ENCODE peak calls at places on chromosomes 11 and 22, in five cellular contexts. Y is K562, H is A549, O is SK-N-SH, N is GM12878. P is an unnamed sample.

GRCh38 chr11:57432714-57433163 is 5.8 kb upstream of the SLC43A3 start:
- DNase-seq in Y (peak; percentile 74), H (no peak), O (no peak), N (no peak), P (peak; percentile 93)

GRCh38 chr11:115409691-115410220 is 94.5 kb downstream of the CADM1 start:
- DNase-seq in Y (no peak), H (no peak), O (peak; percentile 69), N (no peak), P (peak; percentile 48)

GRCh38 chr22:38788417-38788816 is 5.5 kb downstream of the DNAL4 start:
- DNase-seq in Y (no peak), H (no peak), O (peak; percentile 59), N (no peak), P (peak; percentile 96)

GRCh38 chr11:113615773-113616172 is 90.3 kb downstream of the TMPRSS5 start:
- DNase-seq in Y (no peak), H (no peak), O (no peak), N (no peak), P (peak; percentile 43)

GRCh38 chr11:60973699-60974098 is 2.2 kb downstream of the CD6 start:
- DNase-seq in Y (no peak), H (no peak), O (no peak), N (no peak), P (no peak)

GRCh38 chr11:128246364-128247234 is 340.8 kb downstream of the ETS1 start:
- DNase-seq in Y (no peak), H (no peak), O (peak; percentile 65), N (no peak), P (peak; percentile 12)

GRCh38 chr11:125128450-125128849 is 17.0 kb upstream of the TMEM218 start:
- DNase-seq in Y (no peak), H (no peak), O (no peak), N (no peak), P (peak; percentile 93)

GRCh38 chr11:5809122-5809519 is 397 bp downstream of the OR52N2 start:
- DNase-seq in Y (no peak), H (no peak), O (no peak), N (no peak), P (no peak)

GRCh38 chr11:15969701-15970329 is 386.5 kb downstream of the SOX6 start:
- DNase-seq in Y (no peak), H (no peak), O (no peak), N (peak; percentile 35), P (peak; percentile 91)

GRCh38 chr11:2299773-2300172 is 1.9 kb downstream of the C11orf21 start:
- DNase-seq in Y (no peak), H (no peak), O (no peak), N (no peak), P (no peak)

GRCh38 chr11:59012106-59012941 is 73.0 kb downstream of the GLYATL1 start:
- DNase-seq in Y (no peak), H (no peak), O (no peak), N (no peak), P (no peak)

GRCh38 chr11:115699326-115699725 is 195.1 kb upstream of the CADM1 start:
- DNase-seq in Y (no peak), H (no peak), O (no peak), N (no peak), P (no peak)

GRCh38 chr22:36384766-36385400 is 2.9 kb downstream of the MYH9 start:
- DNase-seq in Y (no peak), H (no peak), O (peak; percentile 61), N (no peak), P (no peak)

GRCh38 chr22:30265851-30266444 is 703 bp downstream of the OSM start:
- DNase-seq in Y (peak; percentile 49), H (no peak), O (no peak), N (no peak), P (no peak)

GRCh38 chr22:40178417-40179409 is 988 bp downstream of the TNRC6B start:
- DNase-seq in Y (no peak), H (no peak), O (peak; percentile 16), N (no peak), P (peak; percentile 57)

GRCh38 chr11:47342854-47343253 is 9.6 kb downstream of the MYBPC3 start:
- DNase-seq in Y (no peak), H (no peak), O (no peak), N (no peak), P (no peak)

GRCh38 chr22:32607086-32607485 is 132.5 kb downstream of the FBXO7 start:
- DNase-seq in Y (no peak), H (no peak), O (no peak), N (no peak), P (no peak)

GRCh38 chr11:99015634-99016454 is 4.9 kb upstream of the CNTN5 start:
- DNase-seq in Y (peak; percentile 44), H (peak; percentile 1), O (peak; percentile 48), N (peak; percentile 19), P (peak; percentile 51)

GRCh38 chr11:3674189-3674588 is 3.0 kb upstream of the CHRNA10 start:
- DNase-seq in Y (peak; percentile 5), H (no peak), O (no peak), N (no peak), P (peak; percentile 88)

GRCh38 chr22:49519117-49519737 is 308.4 kb downstream of the BRD1 start:
- DNase-seq in Y (no peak), H (no peak), O (no peak), N (no peak), P (no peak)

GRCh38 chr11:74450318-74450717 is 17.0 kb downstream of the KCNE3 start:
- DNase-seq in Y (no peak), H (no peak), O (no peak), N (no peak), P (no peak)

GRCh38 chr11:11389238-11389637 is 36.2 kb upstream of the CSNK2A3 start:
- DNase-seq in Y (no peak), H (no peak), O (no peak), N (no peak), P (no peak)

GRCh38 chr22:43014062-43014875 is 680 bp downstream of the PACSIN2 start:
- DNase-seq in Y (peak; percentile 30), H (no peak), O (peak; percentile 54), N (no peak), P (no peak)

GRCh38 chr11:113519989-113520613 is 44.9 kb upstream of the DRD2 start:
- DNase-seq in Y (no peak), H (no peak), O (no peak), N (no peak), P (no peak)

GRCh38 chr11:116175707-116176106 is 597.1 kb downstream of the BUD13 start:
- DNase-seq in Y (no peak), H (no peak), O (no peak), N (no peak), P (no peak)

GRCh38 chr11:102517670-102518069 is 12.9 kb downstream of the MMP7 start:
- DNase-seq in Y (no peak), H (no peak), O (no peak), N (no peak), P (no peak)

GRCh38 chr11:70873736-70874412 is 378.5 kb downstream of the SHANK2 start:
- DNase-seq in Y (no peak), H (no peak), O (no peak), N (no peak), P (no peak)

GRCh38 chr11:70868341-70868885 is 384.0 kb downstream of the SHANK2 start:
- DNase-seq in Y (no peak), H (no peak), O (no peak), N (no peak), P (no peak)

GRCh38 chr11:70872950-70873735 is 379.2 kb downstream of the SHANK2 start:
- DNase-seq in Y (no peak), H (no peak), O (no peak), N (no peak), P (no peak)

GRCh38 chr11:70872299-70872698 is 380.1 kb downstream of the SHANK2 start:
- DNase-seq in Y (no peak), H (no peak), O (no peak), N (no peak), P (no peak)

DNA sequence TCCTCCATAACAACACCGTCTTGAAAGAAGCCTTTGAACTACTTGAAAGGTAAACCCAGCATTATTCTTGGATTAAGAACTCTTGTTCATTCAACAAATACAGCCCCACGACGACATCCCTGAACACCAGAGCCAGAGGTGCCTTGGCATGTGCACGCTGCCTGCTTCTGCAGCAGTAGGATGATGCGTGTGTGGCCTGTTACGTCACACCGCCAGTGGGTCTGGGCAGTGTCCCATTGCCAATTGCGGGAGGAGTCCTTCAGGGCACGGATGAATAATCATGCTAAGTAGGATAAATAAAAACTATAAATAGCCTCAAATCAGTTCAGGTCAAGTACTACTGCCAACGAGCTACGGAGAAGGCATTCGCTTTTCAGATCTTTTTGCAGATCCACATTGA is 380.5 kb downstream of the SHANK2 start:
- DNase-seq in Y (no peak), H (no peak), O (no peak), N (no peak), P (peak; percentile 30)
- TF ChIP-seq RCOR1 in Y (no peak), H (no peak), O (no peak), N (no peak), P (no peak)

GRCh38 chr11:94775576-94776327 is 7.6 kb downstream of the AMOTL1 start:
- DNase-seq in Y (no peak), H (no peak), O (no peak), N (no peak), P (no peak)

GRCh38 chr11:94780432-94780831 is 12.3 kb downstream of the AMOTL1 start:
- DNase-seq in Y (no peak), H (no peak), O (peak; percentile 22), N (no peak), P (no peak)

GRCh38 chr11:94773842-94774241 is 5.7 kb downstream of the AMOTL1 start:
- DNase-seq in Y (no peak), H (no peak), O (no peak), N (no peak), P (no peak)

GRCh38 chr11:94774345-94774744 is 6.2 kb downstream of the AMOTL1 start:
- DNase-seq in Y (no peak), H (no peak), O (no peak), N (no peak), P (peak; percentile 48)

GRCh38 chr11:94776351-94777321 is 8.5 kb downstream of the AMOTL1 start:
- DNase-seq in Y (no peak), H (no peak), O (no peak), N (no peak), P (peak; percentile 74)
- TF ChIP-seq RCOR1 in Y (peak; percentile 45), H (no peak), O (no peak), N (no peak), P (no peak)

DNA sequence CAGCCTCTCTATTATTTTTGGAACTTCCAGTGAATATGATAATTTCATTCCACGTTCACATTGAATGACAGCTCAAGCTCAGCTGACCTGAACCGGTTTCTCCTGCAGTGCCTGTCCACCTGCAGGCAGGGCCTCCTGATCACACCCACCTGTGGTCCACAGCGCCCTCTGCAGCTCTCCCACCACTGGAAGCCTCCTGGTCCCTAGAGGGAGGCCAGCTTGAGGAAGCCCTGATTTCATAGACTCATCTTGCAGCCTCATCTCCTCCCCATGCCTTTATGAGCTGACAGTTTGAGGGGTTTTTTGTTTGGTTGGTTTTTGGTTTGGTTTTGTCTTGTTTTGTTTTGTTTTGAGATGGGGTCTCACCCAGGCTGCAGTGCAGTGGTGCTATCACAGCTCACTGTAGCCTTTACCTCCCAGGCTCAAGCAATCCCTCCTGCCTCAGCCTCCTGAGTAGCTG is 29.9 kb upstream of the MALAT1 start:
- DNase-seq in Y (peak; percentile 80), H (peak; percentile 58), O (peak; percentile 66), N (no peak), P (no peak)
- TF ChIP-seq RCOR1 in Y (peak; percentile 85), H (no peak), O (no peak), N (no peak), P (no peak)

DNA sequence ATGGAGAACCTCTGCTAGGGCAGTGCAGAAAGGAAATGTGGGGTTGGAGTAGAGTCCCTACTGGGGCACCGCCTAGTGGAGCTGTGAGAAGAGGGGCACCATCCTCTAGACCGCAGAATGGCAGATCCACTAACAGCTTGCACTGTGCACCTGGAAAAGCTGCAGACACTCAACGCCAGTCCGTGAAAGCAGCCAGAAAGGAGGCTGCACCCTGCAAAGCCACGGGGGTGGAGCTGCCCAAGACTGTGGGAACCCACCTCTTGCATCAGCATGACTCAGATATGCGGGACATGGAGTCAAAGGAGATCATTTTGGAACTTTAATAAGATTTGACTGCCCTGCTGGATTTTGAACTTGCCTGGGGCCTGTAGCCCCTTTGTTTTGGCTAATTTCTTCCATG is 8.7 kb downstream of the TSKU start:
- DNase-seq in Y (no peak), H (no peak), O (no peak), N (no peak), P (peak; percentile 78)
- TF ChIP-seq RCOR1 in Y (no peak), H (no peak), O (no peak), N (no peak), P (no peak)

P was measured in IMR-90.